ENCODE peak calls at places on chromosomes 7 and 10, in eight cellular contexts. S is effector CD8-positive, alpha-beta T cell; O is fibroblast of mammary gland; X is effector CD4-positive, alpha-beta T cell; M is T47D; F is transverse colon; I is NCI-H774; N is ovary. R is an unnamed sample.

GRCh38 chr7:95777266-95777665 is 4.9 kb downstream of the DYNC1I1 start:
- DNase-seq in S (no peak), N (no peak), F (no peak), X (no peak), M (no peak), I (peak; percentile 37), O (no peak), R (no peak)

GRCh38 chr10:48215148-48215982 is 59.1 kb downstream of the FRMPD2 start:
- DNase-seq in O (peak; percentile 30), M (peak; percentile 27), I (peak; percentile 47), F (peak; percentile 53), S (no peak), X (no peak), N (no peak), R (peak; percentile 2)

GRCh38 chr7:138979988-138980574 is 1.1 kb downstream of the KIAA1549 start:
- DNase-seq in S (no peak), I (no peak), X (no peak), F (no peak), M (no peak), N (no peak), O (no peak), R (peak; percentile 11)

GRCh38 chr10:90777614-90778013 is 80.2 kb downstream of the HTR7 start:
- DNase-seq in S (no peak), I (no peak), X (no peak), O (peak; percentile 7), F (no peak), N (no peak), M (no peak), R (no peak)

GRCh38 chr7:1290262-1291039 is 57.8 kb downstream of the UNCX start:
- DNase-seq in F (no peak), S (no peak), N (no peak), I (no peak), O (peak; percentile 5), X (no peak), M (peak; percentile 73), R (peak; percentile 62)

GRCh38 chr7:157432957-157433576 is 96.3 kb downstream of the DNAJB6 start:
- DNase-seq in M (peak; percentile 60), F (peak; percentile 35), X (peak; percentile 41), N (no peak), O (peak; percentile 37), S (peak; percentile 35), I (peak; percentile 24), R (peak; percentile 24)

GRCh38 chr10:77577666-77578229 is 59.9 kb downstream of the KCNMA1 start:
- DNase-seq in S (no peak), F (no peak), M (no peak), I (no peak), O (no peak), N (no peak), X (no peak), R (no peak)

GRCh38 chr10:58651040-58651439 is 138.4 kb downstream of the BICC1 start:
- DNase-seq in I (peak; percentile 15), S (no peak), F (no peak), N (peak; percentile 40), X (no peak), O (peak; percentile 71), M (no peak), R (peak; percentile 18)

GRCh38 chr10:13701157-13701919 is 114.6 kb downstream of the PRPF18 start:
- DNase-seq in X (no peak), O (peak; percentile 41), S (no peak), N (no peak), I (no peak), F (no peak), M (no peak), R (no peak)

GRCh38 chr10:59817806-59818205 is 64.6 kb upstream of the MRLN start:
- DNase-seq in X (no peak), M (no peak), I (no peak), F (no peak), O (peak; percentile 41), S (no peak), N (no peak), R (no peak)

GRCh38 chr10:14478639-14479038 is 147.9 kb upstream of the FRMD4A start:
- DNase-seq in X (no peak), M (no peak), S (no peak), N (peak; percentile 65), F (no peak), I (peak; percentile 62), O (peak; percentile 54), R (peak; percentile 91)

GRCh38 chr10:122725768-122726167 is 26.1 kb upstream of the C10orf120 start:
- DNase-seq in S (no peak), O (no peak), X (no peak), F (no peak), I (no peak), N (no peak), M (no peak), R (no peak)

GRCh38 chr7:151687523-151688235 is 168.0 kb upstream of the RHEB start:
- DNase-seq in S (no peak), I (no peak), X (no peak), N (peak; percentile 69), M (peak; percentile 42), F (peak; percentile 51), O (peak; percentile 93), R (no peak)

GRCh38 chr10:76540786-76541185 is 1096.8 kb downstream of the KCNMA1 start:
- DNase-seq in F (no peak), S (no peak), X (no peak), I (no peak), M (no peak), N (no peak), O (peak; percentile 8), R (no peak)

GRCh38 chr7:85851571-85852193 is 664.8 kb upstream of the SEMA3D start:
- DNase-seq in M (peak; percentile 13), F (no peak), N (no peak), S (no peak), O (peak; percentile 73), X (no peak), I (no peak), R (peak; percentile 41)

GRCh38 chr7:94375713-94376112 is 19.0 kb upstream of the COL1A2 start:
- DNase-seq in N (peak; percentile 38), M (no peak), S (no peak), X (no peak), I (no peak), F (no peak), O (peak; percentile 96), R (no peak)

GRCh38 chr10:5071411-5072198 is 22.6 kb upstream of the AKR1C3 start:
- DNase-seq in M (no peak), F (peak; percentile 52), N (peak; percentile 80), O (peak; percentile 97), I (peak; percentile 28), S (no peak), X (no peak), R (peak; percentile 66)

GRCh38 chr7:50679218-50680007 is 103.3 kb downstream of the GRB10 start:
- DNase-seq in I (peak; percentile 18), N (no peak), S (no peak), O (peak; percentile 74), M (peak; percentile 65), F (no peak), X (no peak), R (peak; percentile 78)